ENCODE peak calls at places on chromosomes 1 and 21, in seven cellular contexts. V, N, Y, A, W, H and R are unnamed samples.

GRCh38 chr1:90850181-90850924 is 133.3 kb upstream of the BARHL2 start:
- DNase-seq in V (no peak), N (no peak), Y (no peak), A (peak; percentile 28), W (peak; percentile 21), H (no peak), R (no peak)

GRCh38 chr1:29830383-29830782 is 594.1 kb downstream of the PTPRU start:
- DNase-seq in V (no peak), N (no peak), Y (no peak), A (no peak), W (no peak), H (no peak), R (peak; percentile 10)

GRCh38 chr1:215595231-215595630 is 28.1 kb downstream of the KCTD3 start:
- DNase-seq in V (no peak), N (no peak), Y (no peak), A (no peak), W (no peak), H (no peak), R (no peak)

GRCh38 chr1:179794669-179795068 is 51.6 kb downstream of the FAM163A start:
- DNase-seq in V (no peak), N (no peak), Y (no peak), A (no peak), W (no peak), H (no peak), R (no peak)

GRCh38 chr1:14672030-14672429 is 73.5 kb downstream of the KAZN start:
- DNase-seq in V (no peak), N (no peak), Y (no peak), A (no peak), W (no peak), H (no peak), R (no peak)

GRCh38 chr21:38798481-38798882 is 7.2 kb upstream of the ETS2 start:
- DNase-seq in V (no peak), N (no peak), Y (no peak), A (peak; percentile 42), W (no peak), H (no peak), R (peak; percentile 69)

GRCh38 chr1:169041371-169041770 is 65.1 kb upstream of the ATP1B1 start:
- DNase-seq in V (no peak), N (no peak), Y (no peak), A (no peak), W (no peak), H (no peak), R (no peak)

GRCh38 chr1:229874609-229875008 is 192.4 kb upstream of the GALNT2 start:
- DNase-seq in V (no peak), N (no peak), Y (no peak), A (no peak), W (no peak), H (no peak), R (no peak)

GRCh38 chr1:237864338-237865244 is 26.1 kb downstream of the ZP4 start:
- DNase-seq in V (peak; percentile 52), N (peak; percentile 94), Y (no peak), A (peak; percentile 4), W (peak; percentile 16), H (no peak), R (peak; percentile 78)

GRCh38 chr1:211036701-211037494 is 97.0 kb downstream of the KCNH1 start:
- DNase-seq in V (no peak), N (no peak), Y (no peak), A (peak; percentile 82), W (no peak), H (no peak), R (no peak)

GRCh38 chr1:79561521-79561978 is 555.0 kb upstream of the ADGRL4 start:
- DNase-seq in V (no peak), N (peak; percentile 49), Y (no peak), A (no peak), W (no peak), H (no peak), R (no peak)

GRCh38 chr1:79551321-79551720 is 544.8 kb upstream of the ADGRL4 start:
- DNase-seq in V (no peak), N (no peak), Y (no peak), A (no peak), W (no peak), H (no peak), R (no peak)

GRCh38 chr1:79554620-79555160 is 548.2 kb upstream of the ADGRL4 start:
- DNase-seq in V (no peak), N (no peak), Y (no peak), A (no peak), W (no peak), H (no peak), R (no peak)

GRCh38 chr1:79550402-79550801 is 543.9 kb upstream of the ADGRL4 start:
- DNase-seq in V (no peak), N (no peak), Y (no peak), A (no peak), W (no peak), H (no peak), R (no peak)

GRCh38 chr1:79556189-79556588 is 549.7 kb upstream of the ADGRL4 start:
- DNase-seq in V (no peak), N (no peak), Y (no peak), A (no peak), W (no peak), H (no peak), R (no peak)
- H3K9me3 ChIP-seq in V (no peaks in the 10 kb centered on the region), N (no peaks in the 10 kb centered on the region), Y (no peaks in the 10 kb centered on the region), A (no peaks in the 10 kb centered on the region), W (no peaks in the 10 kb centered on the region), H (no peaks in the 10 kb centered on the region), R (peaks cover 2% of the 10 kb centered on the region)

GRCh38 chr1:79161077-79161476 is 154.5 kb upstream of the ADGRL4 start:
- DNase-seq in V (no peak), N (no peak), Y (no peak), A (peak; percentile 42), W (no peak), H (no peak), R (no peak)

GRCh38 chr1:79151006-79151796 is 144.7 kb upstream of the ADGRL4 start:
- DNase-seq in V (no peak), N (no peak), Y (no peak), A (no peak), W (no peak), H (no peak), R (no peak)

GRCh38 chr1:79155991-79156390 is 149.5 kb upstream of the ADGRL4 start:
- DNase-seq in V (no peak), N (no peak), Y (no peak), A (no peak), W (no peak), H (no peak), R (no peak)
- H3K9me3 ChIP-seq in V (no peaks in the 10 kb centered on the region), N (no peaks in the 10 kb centered on the region), Y (no peaks in the 10 kb centered on the region), A (no peaks in the 10 kb centered on the region), W (no peaks in the 10 kb centered on the region), H (no peaks in the 10 kb centered on the region), R (no peaks in the 10 kb centered on the region)

GRCh38 chr1:232589111-232589808 is 40.7 kb downstream of the SIPA1L2 start:
- DNase-seq in V (no peak), N (no peak), Y (no peak), A (no peak), W (no peak), H (no peak), R (no peak)

GRCh38 chr1:232590742-232591082 is 39.2 kb downstream of the SIPA1L2 start:
- DNase-seq in V (peak; percentile 25), N (no peak), Y (no peak), A (no peak), W (no peak), H (no peak), R (no peak)

GRCh38 chr1:232591344-232591743 is 38.6 kb downstream of the SIPA1L2 start:
- DNase-seq in V (no peak), N (no peak), Y (no peak), A (no peak), W (no peak), H (no peak), R (no peak)

GRCh38 chr1:232587141-232588008 is 42.6 kb downstream of the SIPA1L2 start:
- DNase-seq in V (no peak), N (no peak), Y (no peak), A (no peak), W (no peak), H (no peak), R (no peak)

GRCh38 chr1:232589809-232590741 is 39.9 kb downstream of the SIPA1L2 start:
- DNase-seq in V (no peak), N (no peak), Y (no peak), A (no peak), W (no peak), H (no peak), R (no peak)
- H3K9me3 ChIP-seq in V (no peaks in the 10 kb centered on the region), N (no peaks in the 10 kb centered on the region), Y (no peaks in the 10 kb centered on the region), A (no peaks in the 10 kb centered on the region), W (no peaks in the 10 kb centered on the region), H (no peaks in the 10 kb centered on the region), R (no peaks in the 10 kb centered on the region)

GRCh38 chr1:3032970-3033794 is 11.9 kb downstream of the ACTRT2 start:
- DNase-seq in V (no peak), N (no peak), Y (no peak), A (no peak), W (no peak), H (peak; percentile 54), R (no peak)

GRCh38 chr1:3034728-3035610 is 13.7 kb downstream of the ACTRT2 start:
- DNase-seq in V (no peak), N (peak; percentile 33), Y (no peak), A (no peak), W (no peak), H (no peak), R (no peak)

GRCh38 chr1:3033795-3034100 is 12.5 kb downstream of the ACTRT2 start:
- DNase-seq in V (no peak), N (no peak), Y (no peak), A (no peak), W (no peak), H (no peak), R (no peak)

GRCh38 chr1:3032371-3032862 is 11.2 kb downstream of the ACTRT2 start:
- DNase-seq in V (no peak), N (peak; percentile 53), Y (no peak), A (no peak), W (no peak), H (no peak), R (no peak)

GRCh38 chr1:3034162-3034561 is 12.9 kb downstream of the ACTRT2 start:
- DNase-seq in V (no peak), N (no peak), Y (no peak), A (no peak), W (no peak), H (no peak), R (no peak)
- H3K9me3 ChIP-seq in V (no peaks in the 10 kb centered on the region), N (no peaks in the 10 kb centered on the region), Y (no peaks in the 10 kb centered on the region), A (no peaks in the 10 kb centered on the region), W (no peaks in the 10 kb centered on the region), H (no peaks in the 10 kb centered on the region), R (no peaks in the 10 kb centered on the region)